ENCODE peak calls at places on chromosomes 3 and 15, in eight cellular contexts. W is AG04449, O is MG63, F is cardiac fibroblast, N is RWPE2, A is astrocyte, R is GM12865, Q is cardiac muscle cell. S is an unnamed sample.
A peak's percentile ranks its signal among the peaks of the same experiment; 100 is the strongest.

GRCh38 chr15:90320062-90320884 is 31.8 kb upstream of the ZNF774 start:
- DNase-seq in W (peak; percentile 58), O (peak; percentile 86), F (peak; percentile 93), N (peak; percentile 89), A (peak; percentile 78), R (peak; percentile 86), Q (peak; percentile 94), S (peak; percentile 61)

GRCh38 chr3:146953523-146954125 is 348.5 kb upstream of the PLSCR5 start:
- DNase-seq in W (peak; percentile 24), O (peak; percentile 62), F (no peak), N (no peak), A (peak; percentile 93), R (no peak), Q (no peak), S (no peak)

GRCh38 chr15:72774696-72775383 is 8.7 kb downstream of the ADPGK start:
- DNase-seq in W (no peak), O (no peak), F (no peak), N (no peak), A (no peak), R (no peak), Q (no peak), S (no peak)

GRCh38 chr3:114093596-114093995 is 37.1 kb downstream of the QTRT2 start:
- DNase-seq in W (peak; percentile 60), O (peak; percentile 63), F (peak; percentile 76), N (no peak), A (peak; percentile 80), R (no peak), Q (peak; percentile 81), S (no peak)

GRCh38 chr15:79195239-79195638 is 87.3 kb upstream of the ANKRD34C start:
- DNase-seq in W (no peak), O (no peak), F (no peak), N (peak; percentile 44), A (no peak), R (no peak), Q (no peak), S (no peak)

GRCh38 chr3:188400494-188401243 is 246.7 kb downstream of the LPP start:
- DNase-seq in W (no peak), O (no peak), F (no peak), N (no peak), A (no peak), R (peak; percentile 88), Q (no peak), S (no peak)

GRCh38 chr3:98901032-98901464 is 447 bp downstream of the DCBLD2 start:
- DNase-seq in W (no peak), O (peak; percentile 67), F (peak; percentile 60), N (peak; percentile 48), A (no peak), R (peak; percentile 46), Q (peak; percentile 58), S (peak; percentile 25)

GRCh38 chr3:99777210-99777549 is 40.5 kb upstream of the CMSS1 start:
- DNase-seq in W (no peak), O (no peak), F (no peak), N (no peak), A (no peak), R (no peak), Q (no peak), S (no peak)

GRCh38 chr15:70299931-70300858 is 202.5 kb upstream of the TLE3 start:
- DNase-seq in W (no peak), O (no peak), F (no peak), N (no peak), A (no peak), R (peak; percentile 94), Q (no peak), S (peak; percentile 65)

GRCh38 chr3:152355744-152356665 is 87.3 kb downstream of the MBNL1 start:
- DNase-seq in W (no peak), O (no peak), F (peak; percentile 39), N (no peak), A (no peak), R (no peak), Q (peak; percentile 35), S (no peak)

GRCh38 chr3:194503101-194503531 is 16.3 kb upstream of the ATP13A3 start:
- DNase-seq in W (peak; percentile 50), O (no peak), F (peak; percentile 44), N (no peak), A (no peak), R (no peak), Q (peak; percentile 28), S (no peak)

GRCh38 chr3:67605377-67605776 is 49.0 kb downstream of the SUCLG2 start:
- DNase-seq in W (peak; percentile 46), O (no peak), F (peak; percentile 77), N (no peak), A (peak; percentile 78), R (no peak), Q (peak; percentile 74), S (no peak)

GRCh38 chr3:67710396-67710795 is 56.0 kb upstream of the SUCLG2 start:
- DNase-seq in W (no peak), O (no peak), F (no peak), N (no peak), A (no peak), R (no peak), Q (no peak), S (no peak)

GRCh38 chr3:188749010-188749617 is 422.7 kb upstream of the TPRG1 start:
- DNase-seq in W (no peak), O (no peak), F (no peak), N (no peak), A (no peak), R (peak; percentile 59), Q (no peak), S (peak; percentile 64)

GRCh38 chr3:55654123-55654787 is 167.1 kb upstream of the WNT5A start:
- DNase-seq in W (no peak), O (no peak), F (no peak), N (no peak), A (no peak), R (peak; percentile 90), Q (peak; percentile 3), S (no peak)

GRCh38 chr3:40582401-40583027 is 57.8 kb downstream of the ZNF621 start:
- DNase-seq in W (no peak), O (no peak), F (no peak), N (no peak), A (no peak), R (no peak), Q (no peak), S (no peak)

GRCh38 chr3:40585381-40586016 is 60.7 kb downstream of the ZNF621 start:
- DNase-seq in W (no peak), O (no peak), F (no peak), N (no peak), A (no peak), R (peak; percentile 61), Q (no peak), S (no peak)

GRCh38 chr3:40586866-40587265 is 62.1 kb downstream of the ZNF621 start:
- DNase-seq in W (no peak), O (no peak), F (no peak), N (no peak), A (no peak), R (no peak), Q (no peak), S (no peak)

GRCh38 chr3:40583691-40584090 is 58.9 kb downstream of the ZNF621 start:
- DNase-seq in W (no peak), O (no peak), F (no peak), N (no peak), A (no peak), R (no peak), Q (no peak), S (no peak)

DNA sequence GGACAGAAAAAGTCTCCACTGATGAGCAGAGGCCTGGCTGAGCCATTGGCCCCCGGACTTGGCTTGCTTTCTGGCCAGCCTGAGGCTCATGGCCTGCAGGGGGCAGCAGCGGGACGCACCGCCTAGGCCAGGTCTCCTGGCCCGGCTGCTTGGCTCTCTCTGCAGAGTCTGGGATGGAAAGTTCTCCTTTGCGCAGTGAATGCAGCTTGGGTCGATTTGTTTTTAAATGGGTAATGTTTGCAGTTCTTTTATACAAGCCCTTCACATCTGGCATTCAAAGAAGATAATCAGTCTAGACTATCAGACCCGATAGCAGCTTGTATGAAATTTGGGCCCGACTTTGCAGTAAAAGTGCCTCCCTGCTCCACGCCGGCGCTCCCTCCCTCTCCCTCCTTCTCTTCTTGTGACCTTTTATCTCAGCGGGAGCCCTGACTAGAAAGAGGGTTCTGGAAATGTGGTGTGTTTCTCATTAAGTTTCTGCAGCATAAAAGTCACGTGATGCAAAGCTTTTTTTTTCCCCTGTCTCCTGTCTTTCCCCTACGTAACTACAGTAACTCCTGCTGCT is 59.9 kb downstream of the ZNF621 start:
- DNase-seq in W (peak; percentile 23), O (peak; percentile 51), F (peak; percentile 87), N (peak; percentile 62), A (peak; percentile 42), R (peak; percentile 83), Q (peak; percentile 92), S (peak; percentile 49)
- H3K4me3 ChIP-seq in W (no peak overlapping the region), O (no peak overlapping the region), F (no peak overlapping the region), N (no peak overlapping the region), A (no peak overlapping the region), R (no peak overlapping the region), Q (no peak overlapping the region), S (no peak overlapping the region)

GRCh38 chr15:76057332-76058000 is 2.3 kb upstream of the TMEM266 start:
- DNase-seq in W (no peak), O (no peak), F (peak; percentile 59), N (no peak), A (no peak), R (peak; percentile 59), Q (peak; percentile 57), S (peak; percentile 12)
- H3K4me3 ChIP-seq in W (peak overlapping the region; percentile 29), O (no peak overlapping the region), F (no peak overlapping the region), N (peak overlapping the region; percentile 1), A (no peak overlapping the region), R (peak overlapping the region; percentile 27), Q (no peak overlapping the region), S (no peak overlapping the region)

DNA sequence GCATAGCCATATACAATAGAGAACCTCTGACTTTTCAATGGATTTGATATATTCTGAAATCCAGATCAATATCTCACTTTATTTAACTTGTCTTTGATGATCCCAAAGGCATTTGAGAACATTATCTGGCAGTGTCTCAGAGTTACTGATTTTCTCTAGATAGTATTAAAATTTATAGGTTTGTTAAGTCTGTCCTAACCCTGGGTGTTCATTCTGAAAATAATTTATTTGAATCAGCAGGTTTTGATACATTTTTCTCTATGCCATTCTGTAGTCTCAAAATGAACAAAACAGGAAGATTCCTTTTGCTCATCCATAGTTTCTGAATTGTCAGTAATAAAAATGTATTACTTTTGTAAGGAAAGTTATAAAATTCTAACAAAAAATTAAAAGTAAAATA is 14.3 kb downstream of the CCR8 start:
- DNase-seq in W (no peak), O (no peak), F (no peak), N (no peak), A (no peak), R (no peak), Q (no peak), S (no peak)
- H3K4me3 ChIP-seq in W (no peak overlapping the region), O (no peak overlapping the region), F (no peak overlapping the region), N (no peak overlapping the region), A (no peak overlapping the region), R (no peak overlapping the region), Q (no peak overlapping the region), S (no peak overlapping the region)

DNA sequence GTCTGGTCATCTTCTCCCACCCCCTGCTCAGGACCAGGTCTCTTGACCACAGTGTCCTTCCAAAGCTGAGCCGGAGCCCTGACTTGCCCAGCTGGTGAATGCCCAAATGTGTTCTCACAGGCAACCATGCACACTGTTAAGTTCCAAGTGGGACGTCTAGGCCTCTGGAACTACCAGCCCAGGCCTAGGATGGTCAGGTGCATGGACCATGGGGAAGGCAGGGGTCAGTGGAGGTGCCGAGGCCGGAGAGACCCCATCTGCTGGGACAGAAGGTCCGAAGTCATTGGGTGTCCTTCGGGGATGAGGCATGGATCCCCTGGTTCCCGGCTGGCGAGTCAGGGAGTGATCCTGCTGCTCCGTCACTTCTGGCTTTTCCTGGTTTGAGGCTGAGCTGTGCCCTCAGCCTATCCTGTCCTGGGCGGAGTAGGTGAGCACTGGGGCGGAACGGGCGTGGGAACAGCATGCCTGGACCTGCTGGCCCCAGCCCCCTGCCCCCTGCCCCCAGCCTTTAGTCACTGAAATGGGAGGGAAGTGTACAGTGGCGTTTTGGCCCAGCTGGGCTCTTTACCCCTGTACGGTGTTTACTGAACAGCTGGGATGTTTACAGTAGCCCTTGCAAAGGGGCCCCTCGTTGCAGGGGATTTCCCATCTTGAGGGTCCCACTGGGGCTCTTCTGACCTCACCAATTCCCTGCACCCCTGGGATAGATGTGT is 12.1 kb downstream of the SEMA3F start:
- DNase-seq in W (no peak), O (peak; percentile 74), F (no peak), N (peak; percentile 88), A (peak; percentile 36), R (no peak), Q (no peak), S (no peak)
- H3K4me3 ChIP-seq in W (no peak overlapping the region), O (no peak overlapping the region), F (no peak overlapping the region), N (no peak overlapping the region), A (no peak overlapping the region), R (no peak overlapping the region), Q (no peak overlapping the region), S (no peak overlapping the region)